ENCODE peak calls at places on chromosomes 13 and 19, in five cellular contexts. One of them, this sample, is unnamed.

GRCh38 chr19:47512183-47512947 is 2.5 kb downstream of the NAPA start:
- DNase-seq in endodermal cell: peak
- DNase-seq in lower leg skin: peak
- DNase-seq in EH: peak
- DNase-seq in right cardiac atrium: no peak
- DNase-seq in this sample: no peak

GRCh38 chr19:10209305-10209704 is 14.6 kb upstream of the DNMT1 start:
- DNase-seq in right cardiac atrium: no peak
- DNase-seq in lower leg skin: no peak
- DNase-seq in endodermal cell: no peak
- DNase-seq in EH: peak
- DNase-seq in this sample: no peak

GRCh38 chr19:17076539-17076919 is 952 bp downstream of the MYO9B start:
- DNase-seq in right cardiac atrium: no peak
- DNase-seq in EH: peak
- DNase-seq in lower leg skin: no peak
- DNase-seq in endodermal cell: peak
- DNase-seq in this sample: no peak

GRCh38 chr13:36493046-36493445 is 60.8 kb downstream of the CCNA1 start:
- DNase-seq in lower leg skin: no peak
- DNase-seq in right cardiac atrium: no peak
- DNase-seq in EH: no peak
- DNase-seq in endodermal cell: no peak
- DNase-seq in this sample: no peak

GRCh38 chr13:30616927-30617314 is 799 bp upstream of the USPL1 start:
- DNase-seq in right cardiac atrium: no peak
- DNase-seq in lower leg skin: peak
- DNase-seq in endodermal cell: peak
- DNase-seq in EH: peak
- DNase-seq in this sample: peak

GRCh38 chr13:111460548-111461444 is 140.4 kb downstream of the TEX29 start:
- DNase-seq in lower leg skin: peak
- DNase-seq in endodermal cell: peak
- DNase-seq in EH: peak
- DNase-seq in right cardiac atrium: no peak
- DNase-seq in this sample: no peak

GRCh38 chr19:38729653-38730469 is 14.4 kb downstream of the CAPN12 start:
- DNase-seq in endodermal cell: peak
- DNase-seq in right cardiac atrium: peak
- DNase-seq in lower leg skin: peak
- DNase-seq in EH: peak
- DNase-seq in this sample: peak

GRCh38 chr13:53250977-53251376 is 222.4 kb downstream of the OLFM4 start:
- DNase-seq in lower leg skin: no peak
- DNase-seq in EH: no peak
- DNase-seq in right cardiac atrium: no peak
- DNase-seq in endodermal cell: no peak
- DNase-seq in this sample: no peak

GRCh38 chr19:51698296-51698695 is 5.2 kb downstream of the SPACA6 start:
- DNase-seq in lower leg skin: no peak
- DNase-seq in EH: peak
- DNase-seq in endodermal cell: no peak
- DNase-seq in right cardiac atrium: no peak
- DNase-seq in this sample: no peak

GRCh38 chr13:35840991-35841604 is 290.1 kb downstream of the DCLK1 start:
- DNase-seq in endodermal cell: no peak
- DNase-seq in EH: no peak
- DNase-seq in lower leg skin: no peak
- DNase-seq in right cardiac atrium: no peak
- DNase-seq in this sample: no peak

GRCh38 chr13:97933736-97934135 is 19.7 kb upstream of the IPO5 start:
- DNase-seq in EH: no peak
- DNase-seq in right cardiac atrium: no peak
- DNase-seq in lower leg skin: no peak
- DNase-seq in endodermal cell: no peak
- DNase-seq in this sample: no peak

GRCh38 chr19:32829345-32829896 is 40.1 kb downstream of the SLC7A9 start:
- DNase-seq in endodermal cell: no peak
- DNase-seq in right cardiac atrium: no peak
- DNase-seq in lower leg skin: peak
- DNase-seq in EH: no peak
- DNase-seq in this sample: no peak

GRCh38 chr13:40518481-40518882 is 148.0 kb downstream of the FOXO1 start:
- DNase-seq in endodermal cell: peak
- DNase-seq in right cardiac atrium: no peak
- DNase-seq in lower leg skin: no peak
- DNase-seq in EH: no peak
- DNase-seq in this sample: peak

GRCh38 chr19:44776402-44777096 is 1.1 kb upstream of the CBLC start:
- DNase-seq in EH: no peak
- DNase-seq in lower leg skin: peak
- DNase-seq in right cardiac atrium: peak
- DNase-seq in endodermal cell: no peak
- DNase-seq in this sample: no peak

GRCh38 chr13:40070357-40070756 is 414.9 kb downstream of the COG6 start:
- DNase-seq in right cardiac atrium: no peak
- DNase-seq in EH: no peak
- DNase-seq in lower leg skin: no peak
- DNase-seq in endodermal cell: no peak
- DNase-seq in this sample: no peak

GRCh38 chr13:19695829-19696228 is 62.4 kb downstream of the MPHOSPH8 start:
- DNase-seq in lower leg skin: no peak
- DNase-seq in right cardiac atrium: no peak
- DNase-seq in endodermal cell: no peak
- DNase-seq in EH: no peak
- DNase-seq in this sample: no peak

This sample was measured in activated CD8-positive, alpha-beta memory T cell treated with anti-CD3 and anti-CD28 coated beads for 4 hours.